ENCODE peak calls at places on chromosome 13, in seven cellular contexts. One of them, this sample, is unnamed.

GRCh38 chr13:23544668-23545067 is 25.5 kb upstream of the TNFRSF19 start:
- DNase-seq in PC-3: no peak
- DNase-seq in mesenchymal stem cell: no peak
- DNase-seq in astrocyte: no peak
- DNase-seq in HCT116: no peak
- DNase-seq in A549: no peak
- DNase-seq in fibroblast of lung: no peak
- DNase-seq in this sample: no peak

GRCh38 chr13:42000836-42001235 is 39.9 kb upstream of the VWA8 start:
- DNase-seq in PC-3: no peak
- DNase-seq in mesenchymal stem cell: peak; percentile 4
- DNase-seq in astrocyte: peak; percentile 44
- DNase-seq in HCT116: no peak
- DNase-seq in A549: no peak
- DNase-seq in fibroblast of lung: no peak
- DNase-seq in this sample: no peak

GRCh38 chr13:67932991-67933390 is 702.9 kb upstream of the PCDH9 start:
- DNase-seq in PC-3: peak; percentile 19
- DNase-seq in mesenchymal stem cell: no peak
- DNase-seq in astrocyte: no peak
- DNase-seq in HCT116: no peak
- DNase-seq in A549: no peak
- DNase-seq in fibroblast of lung: no peak
- DNase-seq in this sample: no peak

GRCh38 chr13:111856571-111856970 is 210.4 kb upstream of the SOX1 start:
- DNase-seq in PC-3: no peak
- DNase-seq in mesenchymal stem cell: no peak
- DNase-seq in astrocyte: no peak
- DNase-seq in HCT116: no peak
- DNase-seq in A549: no peak
- DNase-seq in fibroblast of lung: no peak
- DNase-seq in this sample: no peak

GRCh38 chr13:90230311-90230710 is 1117.2 kb upstream of the MIR17HG start:
- DNase-seq in PC-3: no peak
- DNase-seq in mesenchymal stem cell: no peak
- DNase-seq in astrocyte: no peak
- DNase-seq in HCT116: no peak
- DNase-seq in A549: no peak
- DNase-seq in fibroblast of lung: no peak
- DNase-seq in this sample: no peak

GRCh38 chr13:109785141-109785891 is 1.1 kb downstream of the IRS2 start:
- DNase-seq in PC-3: peak; percentile 33
- DNase-seq in mesenchymal stem cell: peak; percentile 69
- DNase-seq in astrocyte: peak; percentile 57
- DNase-seq in HCT116: no peak
- DNase-seq in A549: no peak
- DNase-seq in fibroblast of lung: peak; percentile 65
- DNase-seq in this sample: peak; percentile 59

GRCh38 chr13:26482451-26483197 is 74.9 kb upstream of the WASF3 start:
- DNase-seq in PC-3: peak; percentile 82
- DNase-seq in mesenchymal stem cell: peak; percentile 75
- DNase-seq in astrocyte: peak; percentile 53
- DNase-seq in HCT116: peak; percentile 76
- DNase-seq in A549: peak; percentile 71
- DNase-seq in fibroblast of lung: peak; percentile 82
- DNase-seq in this sample: peak; percentile 57

GRCh38 chr13:111367340-111367739 is 46.9 kb downstream of the TEX29 start:
- DNase-seq in PC-3: no peak
- DNase-seq in mesenchymal stem cell: no peak
- DNase-seq in astrocyte: no peak
- DNase-seq in HCT116: no peak
- DNase-seq in A549: no peak
- DNase-seq in fibroblast of lung: no peak
- DNase-seq in this sample: no peak

GRCh38 chr13:82356667-82357066 is 1525.6 kb downstream of the SLITRK1 start:
- DNase-seq in PC-3: peak; percentile 21
- DNase-seq in mesenchymal stem cell: peak; percentile 6
- DNase-seq in astrocyte: no peak
- DNase-seq in HCT116: no peak
- DNase-seq in A549: no peak
- DNase-seq in fibroblast of lung: peak; percentile 55
- DNase-seq in this sample: no peak

GRCh38 chr13:76904507-76904906 is 18.3 kb upstream of the KCTD12 start:
- DNase-seq in PC-3: no peak
- DNase-seq in mesenchymal stem cell: no peak
- DNase-seq in astrocyte: no peak
- DNase-seq in HCT116: no peak
- DNase-seq in A549: no peak
- DNase-seq in fibroblast of lung: no peak
- DNase-seq in this sample: no peak

GRCh38 chr13:106143392-106143791 is 392.1 kb downstream of the EFNB2 start:
- DNase-seq in PC-3: peak; percentile 65
- DNase-seq in mesenchymal stem cell: no peak
- DNase-seq in astrocyte: peak; percentile 55
- DNase-seq in HCT116: no peak
- DNase-seq in A549: no peak
- DNase-seq in fibroblast of lung: peak; percentile 95
- DNase-seq in this sample: no peak

GRCh38 chr13:74464656-74465055 is 330.5 kb upstream of the KLF12 start:
- DNase-seq in PC-3: no peak
- DNase-seq in mesenchymal stem cell: no peak
- DNase-seq in astrocyte: no peak
- DNase-seq in HCT116: no peak
- DNase-seq in A549: no peak
- DNase-seq in fibroblast of lung: no peak
- DNase-seq in this sample: no peak

GRCh38 chr13:101624981-101625380 is 172.5 kb downstream of the ITGBL1 start:
- DNase-seq in PC-3: peak; percentile 15
- DNase-seq in mesenchymal stem cell: no peak
- DNase-seq in astrocyte: no peak
- DNase-seq in HCT116: no peak
- DNase-seq in A549: no peak
- DNase-seq in fibroblast of lung: no peak
- DNase-seq in this sample: no peak

GRCh38 chr13:28582225-28582891 is 76.6 kb upstream of the POMP start:
- DNase-seq in PC-3: no peak
- DNase-seq in mesenchymal stem cell: peak; percentile 79
- DNase-seq in astrocyte: no peak
- DNase-seq in HCT116: no peak
- DNase-seq in A549: no peak
- DNase-seq in fibroblast of lung: peak; percentile 32
- DNase-seq in this sample: no peak
- H3K4me2 ChIP-seq in PC-3: no peak overlapping the region
- H3K4me2 ChIP-seq in mesenchymal stem cell: no peak overlapping the region
- H3K4me2 ChIP-seq in astrocyte: no peak overlapping the region
- H3K4me2 ChIP-seq in HCT116: no peak overlapping the region
- H3K4me2 ChIP-seq in A549: no peak overlapping the region
- H3K4me2 ChIP-seq in fibroblast of lung: no peak overlapping the region
- H3K4me2 ChIP-seq in this sample: no peak overlapping the region

GRCh38 chr13:44401577-44401976 is 28.0 kb downstream of the SERP2 start:
- DNase-seq in PC-3: no peak
- DNase-seq in mesenchymal stem cell: no peak
- DNase-seq in astrocyte: no peak
- DNase-seq in HCT116: no peak
- DNase-seq in A549: no peak
- DNase-seq in fibroblast of lung: no peak
- DNase-seq in this sample: no peak

GRCh38 chr13:44402902-44403719 is 29.5 kb downstream of the SERP2 start:
- DNase-seq in PC-3: peak; percentile 71
- DNase-seq in mesenchymal stem cell: no peak
- DNase-seq in astrocyte: no peak
- DNase-seq in HCT116: no peak
- DNase-seq in A549: no peak
- DNase-seq in fibroblast of lung: no peak
- DNase-seq in this sample: peak; percentile 8

GRCh38 chr13:44404261-44405139 is 30.9 kb downstream of the SERP2 start:
- DNase-seq in PC-3: no peak
- DNase-seq in mesenchymal stem cell: no peak
- DNase-seq in astrocyte: no peak
- DNase-seq in HCT116: no peak
- DNase-seq in A549: no peak
- DNase-seq in fibroblast of lung: no peak
- DNase-seq in this sample: no peak

GRCh38 chr13:44406617-44407016 is 33.0 kb downstream of the SERP2 start:
- DNase-seq in PC-3: no peak
- DNase-seq in mesenchymal stem cell: no peak
- DNase-seq in astrocyte: no peak
- DNase-seq in HCT116: no peak
- DNase-seq in A549: no peak
- DNase-seq in fibroblast of lung: no peak
- DNase-seq in this sample: no peak

DNA sequence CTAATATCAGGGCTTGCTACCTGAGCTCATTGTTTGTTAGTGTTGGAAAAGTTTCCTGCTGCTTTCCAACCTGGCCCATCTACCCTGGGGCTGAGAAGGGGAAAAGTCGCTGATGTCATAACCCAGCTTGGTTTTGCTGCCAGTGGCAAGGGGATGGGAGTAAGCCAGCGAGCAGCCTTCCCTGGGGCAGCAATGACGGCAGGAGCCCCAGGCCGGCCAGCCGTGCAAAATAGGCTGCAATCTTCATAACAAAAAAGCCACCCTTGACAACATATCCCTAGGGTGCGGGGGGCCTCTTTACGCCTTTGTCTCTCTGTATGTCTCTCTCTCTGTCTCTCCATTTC is 30.1 kb downstream of the SERP2 start:
- DNase-seq in PC-3: no peak
- DNase-seq in mesenchymal stem cell: no peak
- DNase-seq in astrocyte: no peak
- DNase-seq in HCT116: no peak
- DNase-seq in A549: no peak
- DNase-seq in fibroblast of lung: no peak
- DNase-seq in this sample: no peak
- H3K4me3 ChIP-seq in PC-3: peak overlapping the region; percentile 5
- H3K4me3 ChIP-seq in mesenchymal stem cell: no peak overlapping the region
- H3K4me3 ChIP-seq in astrocyte: no peak overlapping the region
- H3K4me3 ChIP-seq in HCT116: no peak overlapping the region
- H3K4me3 ChIP-seq in A549: no peak overlapping the region
- H3K4me3 ChIP-seq in fibroblast of lung: no peak overlapping the region
- H3K4me3 ChIP-seq in this sample: no peak overlapping the region

DNA sequence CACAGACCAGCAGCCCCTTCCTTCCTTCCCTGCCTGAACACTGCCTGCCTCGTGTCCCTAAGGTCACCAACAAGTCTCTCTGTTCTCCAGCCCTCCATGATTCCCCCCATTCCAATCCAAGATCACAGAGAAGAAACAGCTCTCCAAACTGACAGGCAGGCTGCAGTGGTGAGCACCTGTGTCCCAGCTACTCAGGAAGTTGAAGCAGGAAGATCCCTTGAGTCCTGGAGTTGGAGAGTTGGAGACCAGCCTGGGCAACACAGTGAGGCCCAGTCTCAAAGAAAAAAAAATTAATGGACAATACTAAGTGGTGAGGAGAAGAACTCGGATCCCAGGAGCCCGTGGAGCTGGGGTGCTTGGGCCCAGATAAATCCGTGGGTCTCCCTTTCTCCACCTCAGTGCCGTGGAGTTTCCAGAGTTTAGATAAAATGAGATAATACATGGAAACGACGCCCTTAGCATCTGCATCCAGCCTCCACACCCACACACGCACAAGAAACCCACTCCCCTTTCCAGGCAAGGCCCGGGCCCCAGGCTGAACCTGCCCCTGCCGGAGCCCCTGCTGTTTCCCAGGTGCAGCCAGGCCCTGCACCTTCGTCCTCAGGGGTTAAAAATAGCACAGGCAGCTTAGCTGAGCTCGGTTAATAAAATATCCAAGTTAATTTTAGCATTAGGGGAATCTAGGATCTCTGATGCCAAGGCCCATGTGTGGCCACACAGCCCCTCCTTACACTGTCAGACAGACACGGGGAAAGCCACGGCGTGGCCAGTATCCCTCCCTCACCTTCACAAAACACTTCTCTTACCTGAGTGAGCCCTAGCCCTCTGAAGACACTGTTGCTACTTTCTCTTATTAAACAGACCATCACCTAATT is 4.7 kb downstream of the RASA3 start:
- DNase-seq in PC-3: no peak
- DNase-seq in mesenchymal stem cell: no peak
- DNase-seq in astrocyte: no peak
- DNase-seq in HCT116: no peak
- DNase-seq in A549: no peak
- DNase-seq in fibroblast of lung: no peak
- DNase-seq in this sample: no peak
- H3K27ac ChIP-seq in PC-3: no peak overlapping the region
- H3K27ac ChIP-seq in mesenchymal stem cell: peak overlapping the region; percentile 94
- H3K27ac ChIP-seq in astrocyte: peak overlapping the region; percentile 98
- H3K27ac ChIP-seq in HCT116: peak overlapping the region; percentile 60
- H3K27ac ChIP-seq in A549: no peak overlapping the region
- H3K27ac ChIP-seq in fibroblast of lung: peak overlapping the region; percentile 96
- H3K27ac ChIP-seq in this sample: no peak overlapping the region

GRCh38 chr13:20826810-20827560 is 53.2 kb upstream of the EEF1AKMT1 start:
- DNase-seq in PC-3: no peak
- DNase-seq in mesenchymal stem cell: no peak
- DNase-seq in astrocyte: peak; percentile 36
- DNase-seq in HCT116: no peak
- DNase-seq in A549: no peak
- DNase-seq in fibroblast of lung: no peak
- DNase-seq in this sample: peak; percentile 2

GRCh38 chr13:20831933-20832332 is 58.2 kb upstream of the EEF1AKMT1 start:
- DNase-seq in PC-3: no peak
- DNase-seq in mesenchymal stem cell: no peak
- DNase-seq in astrocyte: no peak
- DNase-seq in HCT116: no peak
- DNase-seq in A549: no peak
- DNase-seq in fibroblast of lung: no peak
- DNase-seq in this sample: no peak

GRCh38 chr13:20826301-20826700 is 52.5 kb upstream of the EEF1AKMT1 start:
- DNase-seq in PC-3: no peak
- DNase-seq in mesenchymal stem cell: no peak
- DNase-seq in astrocyte: no peak
- DNase-seq in HCT116: no peak
- DNase-seq in A549: no peak
- DNase-seq in fibroblast of lung: no peak
- DNase-seq in this sample: no peak

GRCh38 chr13:20831254-20831653 is 57.5 kb upstream of the EEF1AKMT1 start:
- DNase-seq in PC-3: peak; percentile 10
- DNase-seq in mesenchymal stem cell: no peak
- DNase-seq in astrocyte: no peak
- DNase-seq in HCT116: no peak
- DNase-seq in A549: no peak
- DNase-seq in fibroblast of lung: no peak
- DNase-seq in this sample: no peak

DNA sequence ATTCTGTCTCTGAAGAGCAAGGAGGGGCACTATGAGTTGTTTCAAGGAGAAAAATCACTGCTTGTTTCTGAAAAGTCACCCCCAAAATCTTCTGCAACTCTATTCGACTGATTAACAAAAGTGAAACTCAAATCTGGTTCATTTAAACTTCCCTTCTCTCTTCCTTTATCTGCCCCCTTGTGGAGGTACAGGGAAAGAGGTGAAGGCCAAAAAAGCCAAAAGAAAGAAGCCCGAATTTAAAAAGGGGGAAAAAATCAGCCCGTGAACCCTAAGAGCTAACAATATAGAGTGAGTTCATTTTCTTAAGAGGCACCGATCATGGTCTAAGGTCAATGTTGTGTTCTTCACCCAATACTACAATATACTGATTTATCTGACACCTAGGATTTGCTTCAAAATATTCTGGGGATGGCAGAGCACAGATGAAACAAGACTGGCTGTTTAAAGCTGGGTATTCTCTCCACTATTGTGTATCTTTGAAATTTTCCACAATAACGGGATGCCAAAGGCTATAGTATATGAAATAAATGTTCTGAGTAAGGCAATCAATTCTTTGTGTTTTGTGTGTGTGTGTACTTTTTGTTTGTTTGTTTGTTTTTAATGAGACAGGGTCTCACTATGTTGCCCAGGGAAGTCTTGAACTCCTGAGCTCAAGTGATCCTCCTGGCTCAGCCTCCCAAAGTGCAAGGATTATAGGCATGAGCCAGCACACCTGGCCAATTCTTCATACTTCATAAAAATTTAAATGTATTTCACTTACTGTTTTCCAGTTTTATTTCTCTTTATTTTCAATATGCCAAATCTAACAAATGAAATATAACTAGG is 55.0 kb upstream of the EEF1AKMT1 start:
- DNase-seq in PC-3: peak; percentile 75
- DNase-seq in mesenchymal stem cell: peak; percentile 72
- DNase-seq in astrocyte: no peak
- DNase-seq in HCT116: peak; percentile 26
- DNase-seq in A549: peak; percentile 3
- DNase-seq in fibroblast of lung: peak; percentile 77
- DNase-seq in this sample: peak; percentile 45
- H3K4me2 ChIP-seq in PC-3: peak overlapping the region; percentile 70
- H3K4me2 ChIP-seq in mesenchymal stem cell: peak overlapping the region; percentile 22
- H3K4me2 ChIP-seq in astrocyte: peak overlapping the region; percentile 75
- H3K4me2 ChIP-seq in HCT116: peak overlapping the region; percentile 54
- H3K4me2 ChIP-seq in A549: peak overlapping the region; percentile 78
- H3K4me2 ChIP-seq in fibroblast of lung: peak overlapping the region; percentile 59
- H3K4me2 ChIP-seq in this sample: peak overlapping the region; percentile 74